ENCODE peak calls at places on chromosomes 3 and 15, in six cellular contexts. N is cardiac muscle cell, I is AG04450, Y is sigmoid colon, O is ovary, E is GM23248. R is an unnamed sample.

GRCh38 chr3:144273611-144274010 is 302.0 kb downstream of the DIPK2A start:
- DNase-seq in I (no peak), N (peak; percentile 24), Y (no peak), E (peak; percentile 20), O (no peak), R (no peak)

GRCh38 chr3:69930564-69930963 is 69.0 kb upstream of the SAMMSON start:
- DNase-seq in I (no peak), Y (no peak), O (no peak), N (no peak), E (no peak), R (no peak)

GRCh38 chr3:18797378-18797777 is 350.9 kb upstream of the KCNH8 start:
- DNase-seq in N (no peak), I (no peak), E (no peak), O (no peak), Y (no peak), R (no peak)

GRCh38 chr15:47803767-47804166 is 86.5 kb downstream of the SEMA6D start:
- DNase-seq in Y (no peak), O (no peak), I (no peak), N (no peak), E (peak; percentile 64), R (no peak)

GRCh38 chr3:9059489-9060400 is 96.5 kb upstream of the RAD18 start:
- DNase-seq in O (no peak), I (no peak), N (no peak), Y (peak; percentile 40), E (no peak), R (no peak)

GRCh38 chr3:102182162-102182561 is 252.7 kb upstream of the ZPLD1 start:
- DNase-seq in N (peak; percentile 72), O (no peak), E (peak; percentile 58), Y (no peak), I (no peak), R (no peak)

GRCh38 chr3:96657710-96658109 is 156.7 kb upstream of the EPHA6 start:
- DNase-seq in I (no peak), O (no peak), E (no peak), Y (no peak), N (no peak), R (no peak)

GRCh38 chr3:39819517-39820298 is 10.3 kb downstream of the MYRIP start:
- DNase-seq in I (no peak), O (no peak), N (no peak), Y (no peak), E (no peak), R (no peak)

GRCh38 chr15:62624541-62625399 is 417.8 kb upstream of the TPM1 start:
- DNase-seq in I (no peak), Y (no peak), O (peak; percentile 38), E (peak; percentile 96), N (peak; percentile 50), R (no peak)

GRCh38 chr3:115595611-115596010 is 27.7 kb upstream of the GAP43 start:
- DNase-seq in I (no peak), N (peak; percentile 14), O (no peak), E (no peak), Y (no peak), R (no peak)

GRCh38 chr3:65830948-65831732 is 207.6 kb downstream of the MAGI1 start:
- DNase-seq in Y (no peak), O (no peak), E (no peak), N (no peak), I (no peak), R (no peak)

GRCh38 chr3:154540950-154541604 is 111.1 kb upstream of the GPR149 start:
- DNase-seq in N (no peak), O (no peak), Y (no peak), I (no peak), E (peak; percentile 39), R (no peak)

GRCh38 chr3:197718904-197719303 is 17.8 kb downstream of the RUBCN start:
- DNase-seq in E (peak; percentile 91), O (no peak), N (peak; percentile 24), Y (no peak), I (peak; percentile 49), R (no peak)

GRCh38 chr15:81294501-81294850 is 29.5 kb downstream of the STARD5 start:
- DNase-seq in O (no peak), I (no peak), N (no peak), Y (no peak), E (no peak), R (no peak)

GRCh38 chr3:20064796-20065564 is 24.7 kb downstream of the KAT2B start:
- DNase-seq in Y (no peak), N (no peak), E (no peak), O (no peak), I (no peak), R (no peak)

GRCh38 chr3:112858410-112859069 is 11.9 kb upstream of the CD200R1L start:
- DNase-seq in N (peak; percentile 8), O (no peak), I (no peak), Y (no peak), E (peak; percentile 10), R (no peak)

GRCh38 chr3:193014961-193015360 is 97.3 kb upstream of the MB21D2 start:
- DNase-seq in E (no peak), Y (no peak), O (no peak), I (no peak), N (no peak), R (no peak)

GRCh38 chr15:43277901-43278300 is 11.2 kb upstream of the TGM5 start:
- DNase-seq in N (no peak), E (no peak), I (no peak), O (no peak), Y (no peak), R (no peak)

GRCh38 chr15:85754993-85755392 is 39.7 kb downstream of the KLHL25 start:
- DNase-seq in Y (peak; percentile 69), I (no peak), E (peak; percentile 9), O (no peak), N (peak; percentile 46), R (no peak)

DNA sequence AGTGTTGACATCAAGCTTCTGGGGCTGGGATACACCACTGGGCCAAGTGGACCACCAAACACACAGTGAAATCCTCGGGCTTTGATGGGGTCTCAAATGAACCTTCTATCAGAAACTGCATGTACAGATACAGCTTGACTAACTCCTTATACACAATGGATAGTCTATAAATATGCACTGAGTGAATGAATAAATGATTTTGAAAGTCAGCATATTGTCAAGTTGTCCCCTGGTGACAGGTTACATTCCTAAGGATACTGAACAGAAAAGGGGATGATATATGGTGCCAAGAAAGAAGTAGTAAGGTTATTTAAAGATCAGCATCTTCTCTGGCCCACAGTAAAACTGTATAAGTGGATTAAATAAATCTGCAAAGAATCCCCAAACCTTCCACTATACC is 159.4 kb upstream of the SLC2A2 start:
- DNase-seq in E (no peak), I (no peak), N (no peak), O (no peak), Y (no peak), R (no peak)
- H3K27ac ChIP-seq in E (no peak overlapping the region), I (no peak overlapping the region), N (no peak overlapping the region), O (no peak overlapping the region), Y (no peak overlapping the region), R (no peak overlapping the region)

GRCh38 chr15:22236469-22236868 is 156.1 kb downstream of the OR4M2 start:
- DNase-seq in E (no peak), O (no peak), N (no peak), Y (no peak), I (no peak), R (no peak)

GRCh38 chr15:22239806-22240180 is 159.5 kb downstream of the OR4M2 start:
- DNase-seq in E (no peak), O (no peak), I (no peak), N (no peak), Y (no peak), R (no peak)

GRCh38 chr15:22240403-22240802 is 160.1 kb downstream of the OR4M2 start:
- DNase-seq in I (no peak), N (no peak), O (no peak), Y (no peak), E (no peak), R (no peak)

GRCh38 chr15:22240951-22241350 is 160.6 kb downstream of the OR4M2 start:
- DNase-seq in N (no peak), O (no peak), E (no peak), I (no peak), Y (no peak), R (no peak)

GRCh38 chr15:22237891-22238275 is 157.6 kb downstream of the OR4M2 start:
- DNase-seq in N (no peak), Y (no peak), E (no peak), I (no peak), O (no peak), R (no peak)
- H3K9me3 ChIP-seq in N (peaks cover 6% of the 10 kb centered on the region), Y (no peaks in the 10 kb centered on the region), E (peaks cover 5% of the 10 kb centered on the region), I (peaks cover 84% of the 10 kb centered on the region), O (no peaks in the 10 kb centered on the region), R (peaks cover 3% of the 10 kb centered on the region)

GRCh38 chr3:171455603-171456550 is 4.3 kb downstream of the TNIK start:
- DNase-seq in O (no peak), Y (no peak), I (no peak), E (no peak), N (no peak), R (no peak)

GRCh38 chr3:171458056-171458856 is 1.9 kb downstream of the TNIK start:
- DNase-seq in N (no peak), E (peak; percentile 4), I (no peak), Y (no peak), O (peak; percentile 12), R (no peak)

GRCh38 chr3:171458857-171459129 is 1.4 kb downstream of the TNIK start:
- DNase-seq in I (no peak), E (peak; percentile 18), N (no peak), O (peak; percentile 14), Y (no peak), R (no peak)

GRCh38 chr3:171456765-171457164 is 3.4 kb downstream of the TNIK start:
- DNase-seq in Y (no peak), E (no peak), I (no peak), N (no peak), O (no peak), R (no peak)

DNA sequence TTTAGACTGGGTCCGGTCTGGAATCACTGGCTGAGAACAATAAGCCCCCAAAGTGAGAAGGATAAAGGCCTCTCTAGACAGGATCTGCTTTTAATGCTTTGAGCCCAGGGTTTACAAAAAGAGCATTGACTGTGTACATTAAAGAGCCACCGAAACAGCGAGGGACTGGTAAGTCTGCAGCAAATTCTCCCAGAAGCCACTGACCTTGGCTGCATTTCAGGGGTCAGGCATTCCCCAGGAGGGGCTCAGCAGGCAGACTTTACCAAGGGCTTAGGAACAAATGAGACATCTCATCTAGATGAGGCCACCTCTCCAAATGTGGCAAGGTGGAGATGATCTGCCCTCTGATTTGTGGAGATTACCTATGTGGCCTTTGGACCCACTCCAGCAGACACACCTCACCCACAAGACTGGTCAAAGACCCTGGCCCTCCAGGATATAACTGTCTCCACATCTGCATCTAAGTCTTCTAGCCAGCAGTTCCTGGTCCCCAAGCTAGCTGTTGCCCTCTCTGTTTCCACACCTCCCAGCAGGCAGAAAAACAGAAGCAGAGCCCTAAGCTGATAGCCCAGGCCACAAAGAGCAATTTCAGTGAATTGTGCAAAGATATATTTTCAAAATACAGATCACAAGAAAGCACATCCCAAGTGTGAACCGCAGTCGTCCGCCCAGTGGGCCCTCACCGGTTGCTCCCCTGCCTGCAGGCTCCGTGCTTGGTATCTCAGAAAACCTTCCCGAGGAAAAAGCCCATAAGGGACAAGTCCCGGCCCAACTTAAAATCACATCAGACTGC is 2.7 kb downstream of the TNIK start:
- DNase-seq in E (no peak), I (no peak), O (no peak), Y (no peak), N (no peak), R (no peak)
- H3K27ac ChIP-seq in E (no peak overlapping the region), I (no peak overlapping the region), O (no peak overlapping the region), Y (peak overlapping the region; percentile 89), N (peak overlapping the region; percentile 86), R (peak overlapping the region; percentile 87)

DNA sequence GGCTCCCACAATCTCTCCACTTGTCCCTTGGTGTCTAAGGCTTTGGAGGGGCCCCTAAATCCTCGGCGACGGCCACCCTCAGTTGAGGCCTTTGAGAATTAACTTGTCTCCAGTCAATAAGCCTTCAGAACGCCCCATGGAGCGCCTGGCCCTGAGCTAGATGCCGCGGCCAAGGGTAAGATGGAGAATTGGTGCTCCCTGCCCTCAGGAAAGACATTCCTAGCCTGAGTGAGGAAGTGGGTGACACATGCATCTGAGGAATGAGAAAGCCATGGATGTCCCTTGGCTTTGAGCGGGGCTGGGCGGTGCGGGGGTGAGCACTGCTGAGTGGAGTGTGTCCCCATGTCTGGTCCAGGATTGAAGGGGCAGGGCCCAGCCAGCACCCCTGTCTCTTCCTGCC is 13.3 kb downstream of the ITIH4 start:
- DNase-seq in O (no peak), E (no peak), Y (no peak), I (no peak), N (no peak), R (no peak)
- H3K9me3 ChIP-seq in O (no peaks in the 10 kb centered on the region), E (no peaks in the 10 kb centered on the region), Y (no peaks in the 10 kb centered on the region), I (no peaks in the 10 kb centered on the region), N (no peaks in the 10 kb centered on the region), R (no peaks in the 10 kb centered on the region)